ENCODE peak calls at places on chromosomes 5 and 9, in six cellular contexts. T, K, W, S, F and H are unnamed samples.

GRCh38 chr5:168481330-168481788 is 4.9 kb upstream of the RARS1 start:
- DNase-seq in T (no peak), S (no peak), F (no peak), W (peak; percentile 93), K (no peak), H (peak; percentile 28)

GRCh38 chr9:36991516-36992134 is 42.4 kb downstream of the PAX5 start:
- DNase-seq in T (peak; percentile 55), W (no peak), S (peak; percentile 57), K (peak; percentile 16), F (peak; percentile 51), H (no peak)

GRCh38 chr5:124641154-124641792 is 105.2 kb downstream of the ZNF608 start:
- DNase-seq in W (no peak), T (no peak), S (no peak), K (no peak), F (no peak), H (no peak)

GRCh38 chr9:16001856-16002255 is 449.0 kb downstream of the CCDC171 start:
- DNase-seq in T (no peak), S (no peak), K (no peak), F (no peak), W (no peak), H (no peak)

GRCh38 chr5:145752534-145752933 is 82.6 kb downstream of the PRELID2 start:
- DNase-seq in F (no peak), W (no peak), K (no peak), S (no peak), T (no peak), H (no peak)

GRCh38 chr5:40437452-40437861 is 242.3 kb upstream of the PTGER4 start:
- DNase-seq in S (no peak), T (peak; percentile 47), F (peak; percentile 31), W (no peak), K (no peak), H (no peak)

GRCh38 chr5:141040093-141040762 is 10.9 kb upstream of the PCDHB1 start:
- DNase-seq in T (peak; percentile 75), W (no peak), S (no peak), F (no peak), K (peak; percentile 37), H (no peak)

GRCh38 chr5:107542428-107542827 is 128.3 kb downstream of the EFNA5 start:
- DNase-seq in T (peak; percentile 97), W (peak; percentile 52), F (no peak), K (peak; percentile 98), S (no peak), H (peak; percentile 61)

GRCh38 chr5:109865636-109866035 is 175.9 kb downstream of the MAN2A1 start:
- DNase-seq in S (no peak), W (no peak), F (no peak), T (peak; percentile 9), K (peak; percentile 96), H (peak; percentile 29)

GRCh38 chr9:85224729-85225128 is 517.0 kb downstream of the AGTPBP1 start:
- DNase-seq in S (no peak), F (no peak), T (no peak), K (peak; percentile 70), W (no peak), H (no peak)

GRCh38 chr9:27749838-27750237 is 176.6 kb upstream of the C9orf72 start:
- DNase-seq in S (no peak), F (no peak), K (no peak), T (no peak), W (no peak), H (no peak)

GRCh38 chr5:168066536-168067208 is 224.8 kb upstream of the WWC1 start:
- DNase-seq in W (no peak), F (no peak), S (no peak), K (no peak), T (no peak), H (no peak)

GRCh38 chr9:2087500-2088313 is 72.6 kb downstream of the SMARCA2 start:
- DNase-seq in T (peak; percentile 58), F (peak; percentile 76), W (peak; percentile 45), S (peak; percentile 42), K (peak; percentile 32), H (peak; percentile 25)

GRCh38 chr9:16542290-16542689 is 328.2 kb downstream of the BNC2 start:
- DNase-seq in S (no peak), F (no peak), K (peak; percentile 15), T (no peak), W (peak; percentile 25), H (no peak)

GRCh38 chr5:90308787-90309585 is 100.6 kb downstream of the CETN3 start:
- DNase-seq in K (no peak), S (no peak), F (no peak), W (no peak), T (peak; percentile 8), H (peak; percentile 44)

GRCh38 chr5:102750435-102750834 is 4.7 kb upstream of the PAM start:
- DNase-seq in S (no peak), T (no peak), W (no peak), K (no peak), F (no peak), H (no peak)

GRCh38 chr5:76691470-76692273 is 24.3 kb upstream of the F2R start:
- DNase-seq in K (peak; percentile 98), T (peak; percentile 12), F (no peak), S (no peak), W (peak; percentile 11), H (no peak)

GRCh38 chr5:30997681-30998080 is 195.8 kb upstream of the CDH6 start:
- DNase-seq in F (no peak), K (no peak), T (no peak), W (no peak), S (no peak), H (no peak)

GRCh38 chr9:89579741-89580395 is 24.9 kb upstream of the GADD45G start:
- DNase-seq in W (no peak), F (peak; percentile 71), S (no peak), K (no peak), T (no peak), H (no peak)

GRCh38 chr5:67910599-67910998 is 305.0 kb upstream of the PIK3R1 start:
- DNase-seq in F (no peak), W (no peak), K (peak; percentile 60), T (no peak), S (no peak), H (no peak)
- TF ChIP-seq MYC in F (no peak), W (no peak), K (no peak), T (no peak), S (no peak), H (no peak)

DNA sequence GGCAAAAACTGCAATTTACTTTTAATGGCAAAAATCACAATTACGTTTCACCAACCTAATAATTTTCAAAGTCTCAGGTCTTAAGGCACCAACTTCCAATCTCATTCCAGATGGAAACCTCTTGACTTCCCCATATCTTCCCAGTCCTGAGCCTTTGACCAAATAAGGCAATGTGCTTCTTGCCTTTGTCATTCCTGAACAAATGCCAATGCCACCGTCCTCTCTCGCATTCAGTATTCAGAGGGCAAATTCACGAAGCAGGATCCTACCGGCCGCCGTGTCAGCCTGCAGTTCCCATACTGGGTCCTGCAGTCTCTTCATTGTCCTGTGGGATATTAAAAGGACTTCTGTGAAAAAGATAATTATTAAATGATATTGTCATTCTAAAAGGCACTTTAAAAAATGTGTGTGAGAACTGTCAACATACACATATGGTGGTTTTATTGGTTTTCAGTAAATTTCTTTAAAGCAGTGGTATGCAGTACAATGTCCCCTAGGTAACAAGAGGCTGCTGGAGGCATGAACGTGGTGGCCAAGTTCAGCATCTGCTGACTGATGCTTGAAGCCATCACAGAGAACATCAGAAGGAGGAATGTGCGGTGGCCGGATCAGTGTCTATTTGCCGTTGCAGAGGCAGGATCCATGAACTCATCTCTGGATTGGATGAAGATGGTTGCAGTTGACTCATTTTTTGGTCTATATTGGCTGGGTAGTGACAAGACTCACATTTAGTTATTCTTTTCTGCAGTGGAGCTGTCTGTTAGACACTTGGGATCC is 101.4 kb upstream of the IRX4 start:
- DNase-seq in S (no peak), T (no peak), W (no peak), K (no peak), F (no peak), H (no peak)
- TF ChIP-seq MYC in S (no peak), T (no peak), W (no peak), K (no peak), F (no peak), H (no peak)

GRCh38 chr5:139642891-139643871 is 5.0 kb upstream of the CXXC5 start:
- DNase-seq in W (no peak), T (peak; percentile 67), K (no peak), F (peak; percentile 6), S (no peak), H (peak; percentile 79)

GRCh38 chr5:139645495-139645871 is 2.7 kb upstream of the CXXC5 start:
- DNase-seq in W (no peak), K (no peak), T (no peak), S (no peak), F (no peak), H (no peak)

GRCh38 chr5:139644001-139644456 is 4.1 kb upstream of the CXXC5 start:
- DNase-seq in S (no peak), K (no peak), W (no peak), T (no peak), F (no peak), H (no peak)

GRCh38 chr5:139646111-139646510 is 2.0 kb upstream of the CXXC5 start:
- DNase-seq in F (no peak), T (no peak), W (no peak), S (no peak), K (no peak), H (no peak)

DNA sequence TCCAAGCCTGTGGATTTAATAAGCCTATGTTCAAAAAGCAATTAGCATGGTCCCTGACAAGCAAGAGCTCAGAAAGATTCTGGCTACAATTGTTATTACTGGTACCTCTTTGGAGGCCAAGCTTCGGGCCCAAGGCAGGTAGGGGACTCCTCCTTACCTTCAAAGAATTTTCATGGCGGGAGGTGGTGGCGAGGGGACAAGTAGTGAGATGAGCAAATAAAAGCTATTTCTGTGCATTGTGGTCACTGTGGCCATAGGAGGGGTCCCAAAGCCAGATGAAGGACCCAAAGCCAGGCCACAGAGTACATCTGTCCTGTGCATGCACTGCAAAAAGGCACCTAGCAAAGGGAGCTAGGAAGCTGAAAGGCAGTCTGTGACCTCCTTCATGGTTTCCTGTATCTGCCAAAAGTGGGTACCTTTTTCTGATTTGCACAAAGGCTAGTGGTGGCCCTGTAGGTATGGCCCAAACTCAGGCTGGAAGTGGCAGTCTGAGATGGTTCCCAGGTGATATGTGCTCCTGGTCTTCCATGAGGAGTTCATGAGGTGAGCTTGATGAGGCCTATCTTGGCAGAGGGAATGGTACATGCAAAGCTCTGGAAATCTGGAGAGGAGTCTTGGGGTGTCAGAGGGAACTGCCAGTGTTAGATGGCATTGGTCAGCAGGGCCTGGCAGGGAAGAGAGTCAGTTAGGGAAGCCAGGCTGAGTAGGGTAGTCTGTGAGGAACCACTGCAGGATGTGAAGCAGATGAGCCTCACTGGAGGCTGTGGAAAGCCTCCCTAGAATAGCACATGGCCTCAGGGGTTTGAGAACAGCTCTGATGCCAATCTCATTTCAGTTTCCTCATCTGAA is 3.3 kb upstream of the CXXC5 start:
- DNase-seq in K (no peak), S (no peak), T (no peak), F (peak; percentile 45), W (no peak), H (no peak)
- TF ChIP-seq MYC in K (no peak), S (no peak), T (no peak), F (peak; percentile 26), W (no peak), H (no peak)

DNA sequence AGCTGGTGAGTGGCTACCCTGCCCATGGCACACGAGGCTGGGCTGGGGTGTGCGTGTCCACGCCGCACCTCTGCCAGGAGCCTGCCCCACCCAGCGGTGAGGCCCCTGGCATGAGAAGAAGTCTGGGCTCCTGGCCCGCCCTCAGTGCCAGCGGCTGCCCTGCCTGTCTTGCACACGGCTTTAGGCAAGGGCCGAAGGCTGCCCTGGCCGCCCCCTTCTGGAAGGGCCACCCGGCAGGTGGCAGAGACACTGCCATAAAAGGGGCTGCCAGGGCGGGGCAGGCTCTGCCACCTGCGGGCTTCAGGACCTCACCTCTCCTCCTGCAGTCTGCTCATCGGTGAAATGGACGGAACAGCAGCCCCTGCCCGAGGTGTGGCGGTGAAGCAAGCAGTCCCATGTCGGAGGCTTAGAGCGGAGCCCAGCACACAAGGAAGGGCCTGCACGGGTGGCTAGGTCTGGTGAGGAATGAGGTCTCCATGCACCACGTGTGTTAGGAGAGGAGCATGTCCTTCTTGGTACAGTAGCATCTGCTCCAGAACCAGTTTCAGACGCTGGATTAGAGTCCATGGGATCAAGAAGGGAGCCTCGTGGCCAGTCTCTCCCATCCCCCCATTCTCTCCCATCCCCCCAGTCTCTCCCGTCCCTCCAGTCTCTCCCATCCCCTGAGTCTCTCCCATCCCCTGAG is 34.8 kb upstream of the TMEM250 start:
- DNase-seq in W (no peak), S (no peak), T (peak; percentile 29), F (no peak), K (no peak), H (no peak)
- TF ChIP-seq MYC in W (no peak), S (no peak), T (no peak), F (no peak), K (no peak), H (no peak)